ENCODE peak calls at places on chromosomes 13 and 19, in six cellular contexts. One of them, this sample, is unnamed.

GRCh38 chr13:91592050-91593014 is 193.9 kb downstream of the GPC5 start:
- DNase-seq in uterus: no peak
- DNase-seq in heart right ventricle: no peak
- DNase-seq in choroid plexus epithelial cell: no peak
- DNase-seq in cardiac fibroblast: no peak
- DNase-seq in IMR-90: no peak
- DNase-seq in this sample: no peak

GRCh38 chr13:21901326-21901725 is 230.5 kb downstream of the FGF9 start:
- DNase-seq in choroid plexus epithelial cell: no peak
- DNase-seq in cardiac fibroblast: no peak
- DNase-seq in uterus: no peak
- DNase-seq in heart right ventricle: no peak
- DNase-seq in IMR-90: no peak
- DNase-seq in this sample: no peak

GRCh38 chr13:24194447-24194846 is 33.9 kb downstream of the SPATA13 start:
- DNase-seq in cardiac fibroblast: no peak
- DNase-seq in choroid plexus epithelial cell: no peak
- DNase-seq in IMR-90: no peak
- DNase-seq in heart right ventricle: no peak
- DNase-seq in uterus: no peak
- DNase-seq in this sample: no peak

GRCh38 chr13:109790951-109791605 is 4.7 kb upstream of the IRS2 start:
- DNase-seq in choroid plexus epithelial cell: peak
- DNase-seq in IMR-90: peak
- DNase-seq in heart right ventricle: no peak
- DNase-seq in cardiac fibroblast: peak
- DNase-seq in uterus: no peak
- DNase-seq in this sample: no peak

GRCh38 chr13:113495494-113496251 is 5.2 kb upstream of the DCUN1D2 start:
- DNase-seq in heart right ventricle: no peak
- DNase-seq in choroid plexus epithelial cell: peak
- DNase-seq in uterus: no peak
- DNase-seq in cardiac fibroblast: peak
- DNase-seq in IMR-90: peak
- DNase-seq in this sample: peak

GRCh38 chr19:12527034-12527836 is 24.0 kb downstream of the ZNF564 start:
- DNase-seq in IMR-90: peak
- DNase-seq in heart right ventricle: no peak
- DNase-seq in choroid plexus epithelial cell: peak
- DNase-seq in cardiac fibroblast: peak
- DNase-seq in uterus: no peak
- DNase-seq in this sample: peak

GRCh38 chr19:5990289-5990797 is 12.4 kb upstream of the RANBP3 start:
- DNase-seq in IMR-90: no peak
- DNase-seq in uterus: no peak
- DNase-seq in choroid plexus epithelial cell: no peak
- DNase-seq in cardiac fibroblast: no peak
- DNase-seq in heart right ventricle: no peak
- DNase-seq in this sample: no peak

GRCh38 chr13:75689686-75690085 is 53.6 kb downstream of the LMO7 start:
- DNase-seq in cardiac fibroblast: no peak
- DNase-seq in choroid plexus epithelial cell: no peak
- DNase-seq in IMR-90: peak
- DNase-seq in uterus: no peak
- DNase-seq in heart right ventricle: no peak
- DNase-seq in this sample: no peak

GRCh38 chr19:13579388-13580060 is 73.2 kb upstream of the CACNA1A start:
- DNase-seq in cardiac fibroblast: peak
- DNase-seq in choroid plexus epithelial cell: no peak
- DNase-seq in heart right ventricle: no peak
- DNase-seq in IMR-90: peak
- DNase-seq in uterus: no peak
- DNase-seq in this sample: peak

GRCh38 chr13:72204291-72204690 is 337.3 kb upstream of the DACH1 start:
- DNase-seq in cardiac fibroblast: peak
- DNase-seq in heart right ventricle: no peak
- DNase-seq in choroid plexus epithelial cell: peak
- DNase-seq in uterus: no peak
- DNase-seq in IMR-90: no peak
- DNase-seq in this sample: peak

GRCh38 chr19:47445937-47446402 is 25.7 kb downstream of the SLC8A2 start:
- DNase-seq in IMR-90: no peak
- DNase-seq in cardiac fibroblast: no peak
- DNase-seq in uterus: peak
- DNase-seq in heart right ventricle: no peak
- DNase-seq in choroid plexus epithelial cell: no peak
- DNase-seq in this sample: no peak

GRCh38 chr19:54523403-54523802 is 20.8 kb downstream of the LAIR2 start:
- DNase-seq in uterus: peak
- DNase-seq in cardiac fibroblast: peak
- DNase-seq in IMR-90: peak
- DNase-seq in heart right ventricle: no peak
- DNase-seq in choroid plexus epithelial cell: peak
- DNase-seq in this sample: no peak

GRCh38 chr13:99959538-99960230 is 11.9 kb downstream of the ZIC5 start:
- DNase-seq in uterus: no peak
- DNase-seq in cardiac fibroblast: peak
- DNase-seq in IMR-90: no peak
- DNase-seq in heart right ventricle: no peak
- DNase-seq in choroid plexus epithelial cell: peak
- DNase-seq in this sample: peak

GRCh38 chr13:46602531-46602930 is 49.6 kb downstream of the LRCH1 start:
- DNase-seq in heart right ventricle: no peak
- DNase-seq in IMR-90: no peak
- DNase-seq in choroid plexus epithelial cell: no peak
- DNase-seq in uterus: no peak
- DNase-seq in cardiac fibroblast: no peak
- DNase-seq in this sample: no peak

GRCh38 chr13:50401721-50402510 is 386.7 kb downstream of the KCNRG start:
- DNase-seq in uterus: no peak
- DNase-seq in choroid plexus epithelial cell: peak
- DNase-seq in heart right ventricle: no peak
- DNase-seq in IMR-90: peak
- DNase-seq in cardiac fibroblast: peak
- DNase-seq in this sample: peak

GRCh38 chr13:30044932-30045331 is 194.5 kb upstream of the UBL3 start:
- DNase-seq in IMR-90: no peak
- DNase-seq in cardiac fibroblast: no peak
- DNase-seq in choroid plexus epithelial cell: no peak
- DNase-seq in uterus: no peak
- DNase-seq in heart right ventricle: no peak
- DNase-seq in this sample: no peak

GRCh38 chr19:993831-994393 is 6.3 kb upstream of the GRIN3B start:
- DNase-seq in choroid plexus epithelial cell: no peak
- DNase-seq in uterus: no peak
- DNase-seq in heart right ventricle: no peak
- DNase-seq in IMR-90: no peak
- DNase-seq in cardiac fibroblast: no peak
- DNase-seq in this sample: no peak

GRCh38 chr19:29326351-29326750 is 113.4 kb upstream of the UQCRFS1 start:
- DNase-seq in cardiac fibroblast: no peak
- DNase-seq in IMR-90: no peak
- DNase-seq in heart right ventricle: no peak
- DNase-seq in uterus: no peak
- DNase-seq in choroid plexus epithelial cell: no peak
- DNase-seq in this sample: no peak

GRCh38 chr13:61406275-61406674 is 9.4 kb downstream of the PCDH20 start:
- DNase-seq in heart right ventricle: no peak
- DNase-seq in uterus: no peak
- DNase-seq in choroid plexus epithelial cell: no peak
- DNase-seq in cardiac fibroblast: no peak
- DNase-seq in IMR-90: no peak
- DNase-seq in this sample: no peak

GRCh38 chr19:3266092-3266693 is 41.7 kb downstream of the CELF5 start:
- DNase-seq in IMR-90: no peak
- DNase-seq in cardiac fibroblast: no peak
- DNase-seq in choroid plexus epithelial cell: no peak
- DNase-seq in uterus: no peak
- DNase-seq in heart right ventricle: no peak
- DNase-seq in this sample: no peak

GRCh38 chr13:69946443-69946955 is 161.1 kb upstream of the ATXN8OS start:
- DNase-seq in uterus: no peak
- DNase-seq in cardiac fibroblast: no peak
- DNase-seq in heart right ventricle: no peak
- DNase-seq in choroid plexus epithelial cell: no peak
- DNase-seq in IMR-90: no peak
- DNase-seq in this sample: no peak

GRCh38 chr19:11673608-11674041 is 65.1 kb downstream of the ZNF823 start:
- DNase-seq in choroid plexus epithelial cell: peak
- DNase-seq in cardiac fibroblast: peak
- DNase-seq in uterus: peak
- DNase-seq in heart right ventricle: peak
- DNase-seq in IMR-90: peak
- DNase-seq in this sample: peak

GRCh38 chr13:44292545-44292944 is 81.1 kb upstream of the SERP2 start:
- DNase-seq in choroid plexus epithelial cell: no peak
- DNase-seq in cardiac fibroblast: no peak
- DNase-seq in IMR-90: no peak
- DNase-seq in uterus: no peak
- DNase-seq in heart right ventricle: no peak
- DNase-seq in this sample: no peak

GRCh38 chr13:113116206-113116800 is 6.3 kb upstream of the F10 start:
- DNase-seq in IMR-90: no peak
- DNase-seq in choroid plexus epithelial cell: no peak
- DNase-seq in cardiac fibroblast: no peak
- DNase-seq in heart right ventricle: no peak
- DNase-seq in uterus: no peak
- DNase-seq in this sample: no peak

GRCh38 chr13:79401259-79402071 is 4.6 kb downstream of the RBM26 start:
- DNase-seq in heart right ventricle: no peak
- DNase-seq in IMR-90: no peak
- DNase-seq in uterus: no peak
- DNase-seq in cardiac fibroblast: no peak
- DNase-seq in choroid plexus epithelial cell: no peak
- DNase-seq in this sample: no peak

GRCh38 chr13:32881074-32881791 is 135.0 kb upstream of the KL start:
- DNase-seq in uterus: peak
- DNase-seq in IMR-90: peak
- DNase-seq in cardiac fibroblast: peak
- DNase-seq in heart right ventricle: no peak
- DNase-seq in choroid plexus epithelial cell: peak
- DNase-seq in this sample: peak

GRCh38 chr13:60311527-60311926 is 85.5 kb upstream of the TDRD3 start:
- DNase-seq in cardiac fibroblast: no peak
- DNase-seq in uterus: no peak
- DNase-seq in heart right ventricle: no peak
- DNase-seq in choroid plexus epithelial cell: no peak
- DNase-seq in IMR-90: no peak
- DNase-seq in this sample: no peak

GRCh38 chr19:15419413-15420025 is 731 bp upstream of the AKAP8L start:
- DNase-seq in heart right ventricle: no peak
- DNase-seq in cardiac fibroblast: peak
- DNase-seq in IMR-90: no peak
- DNase-seq in choroid plexus epithelial cell: no peak
- DNase-seq in uterus: no peak
- DNase-seq in this sample: no peak
- H3K4me3 ChIP-seq in heart right ventricle: peak
- H3K4me3 ChIP-seq in cardiac fibroblast: peak
- H3K4me3 ChIP-seq in IMR-90: peak
- H3K4me3 ChIP-seq in choroid plexus epithelial cell: peak
- H3K4me3 ChIP-seq in uterus: peak
- H3K4me3 ChIP-seq in this sample: peak

GRCh38 chr13:95614641-95615245 is 29.8 kb downstream of the DZIP1 start:
- DNase-seq in heart right ventricle: no peak
- DNase-seq in IMR-90: no peak
- DNase-seq in choroid plexus epithelial cell: no peak
- DNase-seq in cardiac fibroblast: no peak
- DNase-seq in uterus: no peak
- DNase-seq in this sample: no peak
- TF ChIP-seq CTCF in heart right ventricle: no peak
- TF ChIP-seq CTCF in IMR-90: no peak
- TF ChIP-seq CTCF in choroid plexus epithelial cell: no peak
- TF ChIP-seq CTCF in cardiac fibroblast: no peak
- TF ChIP-seq CTCF in uterus: no peak
- TF ChIP-seq CTCF in this sample: no peak

DNA sequence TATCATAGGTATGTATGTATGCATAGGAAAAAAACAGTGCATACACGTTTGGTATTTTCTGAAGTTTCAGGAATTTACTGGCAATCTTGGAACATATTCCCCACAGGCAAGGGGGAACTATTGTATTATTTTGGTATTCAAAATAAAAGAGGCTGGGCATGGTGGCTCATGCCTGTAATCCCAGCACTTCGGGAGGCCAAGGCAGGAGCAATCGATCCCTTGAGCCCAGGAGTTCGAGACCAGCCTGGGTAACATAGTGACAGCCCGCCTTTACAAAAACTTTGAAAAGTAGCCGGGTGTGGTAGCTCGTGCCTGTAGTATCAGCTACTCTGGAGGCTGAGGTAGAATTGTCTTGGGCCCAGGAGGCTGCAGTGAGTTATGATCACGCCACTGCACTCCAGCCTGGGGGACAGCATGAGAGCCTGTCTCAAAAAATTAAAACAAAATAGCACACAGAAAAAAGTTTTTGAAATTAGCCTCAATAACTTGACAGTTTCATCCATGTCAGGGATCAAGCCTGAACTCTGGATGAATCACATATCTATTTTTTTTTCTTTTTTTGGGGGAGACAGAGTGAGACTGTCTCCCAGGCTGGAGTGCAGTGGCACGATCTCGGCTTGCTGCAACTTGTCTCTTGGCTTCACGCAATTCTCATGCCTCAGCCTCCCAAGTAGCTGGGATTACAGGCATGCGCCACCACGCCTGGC is 29.1 kb upstream of the HOMER3 start:
- DNase-seq in cardiac fibroblast: no peak
- DNase-seq in heart right ventricle: no peak
- DNase-seq in IMR-90: no peak
- DNase-seq in choroid plexus epithelial cell: no peak
- DNase-seq in uterus: no peak
- DNase-seq in this sample: no peak
- H3K4me3 ChIP-seq in cardiac fibroblast: no peak
- H3K4me3 ChIP-seq in heart right ventricle: no peak
- H3K4me3 ChIP-seq in IMR-90: no peak
- H3K4me3 ChIP-seq in choroid plexus epithelial cell: no peak
- H3K4me3 ChIP-seq in uterus: no peak
- H3K4me3 ChIP-seq in this sample: no peak

DNA sequence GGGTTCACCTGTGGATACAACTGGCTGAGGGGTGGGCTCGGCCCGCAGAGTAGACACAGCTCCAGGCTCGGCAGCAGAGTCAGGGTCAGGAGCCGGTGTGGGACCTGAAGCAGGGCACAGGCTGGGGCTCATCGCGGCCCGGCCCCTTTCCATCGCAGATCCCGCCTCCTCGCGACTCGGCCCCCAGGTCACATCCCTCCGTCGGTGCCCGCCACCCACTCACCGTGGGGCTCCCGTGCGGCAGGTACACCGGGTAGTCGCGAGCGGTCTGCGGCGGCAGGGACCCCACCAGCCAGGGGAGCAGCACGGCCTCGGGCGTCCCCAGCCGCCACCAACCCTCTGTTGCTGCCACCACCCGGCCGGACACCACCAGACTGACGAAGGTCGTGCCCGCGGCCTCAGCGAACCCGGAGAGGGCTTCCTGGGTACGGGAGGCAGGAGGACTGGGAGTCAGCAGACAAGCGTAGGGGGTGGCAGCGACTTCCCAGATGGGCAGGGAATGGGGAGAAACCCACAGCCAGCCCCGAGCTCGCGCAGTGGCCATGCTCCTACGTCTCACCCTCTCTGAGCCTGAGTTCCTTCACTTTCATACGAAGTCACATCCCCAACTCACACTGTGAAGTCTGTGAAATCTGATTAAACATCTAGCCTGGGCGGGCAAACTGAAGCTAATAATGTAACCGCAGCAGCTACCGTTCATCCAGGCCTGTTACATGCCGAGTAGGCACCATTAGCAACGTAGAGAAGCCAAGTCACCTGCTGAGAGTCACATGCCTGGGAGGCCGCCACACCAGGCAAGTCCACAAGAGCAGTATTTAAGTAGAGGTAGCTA is 3.7 kb downstream of the FUZ start:
- DNase-seq in heart right ventricle: peak
- DNase-seq in IMR-90: no peak
- DNase-seq in cardiac fibroblast: no peak
- DNase-seq in choroid plexus epithelial cell: peak
- DNase-seq in uterus: peak
- DNase-seq in this sample: peak
- TF ChIP-seq CTCF in heart right ventricle: peak
- TF ChIP-seq CTCF in IMR-90: no peak
- TF ChIP-seq CTCF in cardiac fibroblast: no peak
- TF ChIP-seq CTCF in choroid plexus epithelial cell: no peak
- TF ChIP-seq CTCF in uterus: peak
- TF ChIP-seq CTCF in this sample: no peak